ENCODE peak calls at places on chromosomes 7 and 10, in eight cellular contexts. H is spleen, T is iPS DF 6.9, C is tibial artery, P is neural progenitor cell, U is HAP-1, O is HCT116, N is small intestine. S is an unnamed sample. For H3K4me1, the result is how much of the 10 kb centered on the place peaks cover.

GRCh38 chr7:5595545-5596045 is 172.0 kb upstream of the TNRC18 start:
- DNase-seq in H (no peak), T (no peak), C (peak), P (no peak), U (no peak), O (no peak), N (no peak), S (no peak)

GRCh38 chr10:4062072-4062471 is 277.1 kb upstream of the KLF6 start:
- DNase-seq in H (no peak), T (no peak), C (no peak), P (no peak), U (no peak), O (no peak), N (peak), S (no peak)

GRCh38 chr10:5731559-5731958 is 46.9 kb downstream of the TASOR2 start:
- DNase-seq in H (no peak), T (no peak), C (no peak), P (no peak), U (no peak), O (no peak), N (no peak), S (no peak)

GRCh38 chr10:69865450-69865849 is 63.7 kb downstream of the COL13A1 start:
- DNase-seq in H (no peak), T (no peak), C (no peak), P (no peak), U (no peak), O (no peak), N (no peak), S (no peak)

GRCh38 chr10:93215312-93215711 is 141.6 kb downstream of the CYP26A1 start:
- DNase-seq in H (no peak), T (no peak), C (no peak), P (no peak), U (no peak), O (no peak), N (no peak), S (no peak)

GRCh38 chr7:55192718-55193117 is 172.4 kb upstream of the LANCL2 start:
- DNase-seq in H (no peak), T (no peak), C (no peak), P (no peak), U (peak), O (no peak), N (peak), S (no peak)

GRCh38 chr10:125206618-125207017 is 46.3 kb upstream of the CTBP2 start:
- DNase-seq in H (no peak), T (no peak), C (no peak), P (no peak), U (no peak), O (no peak), N (no peak), S (no peak)

GRCh38 chr7:135411098-135411497 is 98.8 kb downstream of the CNOT4 start:
- DNase-seq in H (no peak), T (no peak), C (no peak), P (no peak), U (no peak), O (no peak), N (no peak), S (no peak)

GRCh38 chr7:157682064-157682945 is 345.5 kb downstream of the DNAJB6 start:
- DNase-seq in H (peak), T (no peak), C (no peak), P (no peak), U (no peak), O (no peak), N (no peak), S (no peak)

GRCh38 chr10:81978238-81978637 is 103.2 kb downstream of the NRG3 start:
- DNase-seq in H (no peak), T (peak), C (no peak), P (peak), U (no peak), O (no peak), N (no peak), S (no peak)

GRCh38 chr10:48542471-48543210 is 62.2 kb downstream of the ARHGAP22 start:
- DNase-seq in H (no peak), T (no peak), C (no peak), P (no peak), U (no peak), O (no peak), N (no peak), S (no peak)

GRCh38 chr10:48238826-48239520 is 35.5 kb downstream of the FRMPD2 start:
- DNase-seq in H (no peak), T (no peak), C (no peak), P (peak), U (no peak), O (no peak), N (no peak), S (no peak)

GRCh38 chr7:142703655-142704310 is 45.5 kb upstream of the PRSS1 start:
- DNase-seq in H (no peak), T (no peak), C (no peak), P (no peak), U (peak), O (no peak), N (no peak), S (no peak)

GRCh38 chr10:25061711-25062455 is 45.5 kb downstream of the THNSL1 start:
- DNase-seq in H (no peak), T (no peak), C (no peak), P (no peak), U (no peak), O (no peak), N (peak), S (no peak)

GRCh38 chr10:43057231-43057711 is 19.6 kb upstream of the RET start:
- DNase-seq in H (peak), T (no peak), C (no peak), P (no peak), U (no peak), O (no peak), N (no peak), S (no peak)

GRCh38 chr10:110357871-110358270 is 53.2 kb upstream of the SMNDC1 start:
- DNase-seq in H (no peak), T (no peak), C (no peak), P (no peak), U (no peak), O (no peak), N (no peak), S (no peak)

GRCh38 chr7:151062399-151063211 is 3.2 kb downstream of the SLC4A2 start:
- DNase-seq in H (no peak), T (no peak), C (no peak), P (peak), U (no peak), O (peak), N (peak), S (no peak)

GRCh38 chr10:73519336-73519735 is 23.5 kb upstream of the PPP3CB start:
- DNase-seq in H (no peak), T (no peak), C (no peak), P (no peak), U (no peak), O (no peak), N (no peak), S (no peak)

GRCh38 chr10:132539894-132540293 is 2.3 kb downstream of the INPP5A start:
- DNase-seq in H (no peak), T (no peak), C (peak), P (no peak), U (no peak), O (no peak), N (no peak), S (no peak)

GRCh38 chr7:108396094-108396493 is 60.1 kb downstream of the NRCAM start:
- DNase-seq in H (no peak), T (no peak), C (no peak), P (no peak), U (no peak), O (no peak), N (no peak), S (no peak)

GRCh38 chr10:103870503-103870902 is 15.1 kb upstream of the SH3PXD2A start:
- DNase-seq in H (no peak), T (no peak), C (no peak), P (peak), U (no peak), O (no peak), N (no peak), S (peak)

GRCh38 chr10:130959752-130960195 is 351.7 kb downstream of the TCERG1L start:
- DNase-seq in H (no peak), T (no peak), C (no peak), P (no peak), U (no peak), O (no peak), N (no peak), S (no peak)
- H3K4me1 ChIP-seq in H (under half), T (under half), C (under half), P (under half), U (under half), O (under half), N (under half), S (under half)

GRCh38 chr10:95279042-95279820 is 11.6 kb downstream of the PDLIM1 start:
- DNase-seq in H (no peak), T (no peak), C (no peak), P (no peak), U (no peak), O (no peak), N (no peak), S (no peak)
- H3K4me1 ChIP-seq in H (half or more), T (under half), C (half or more), P (under half), U (under half), O (under half), N (under half), S (under half)

GRCh38 chr7:27131390-27131819 is 848 bp upstream of the HOXA4 start:
- DNase-seq in H (no peak), T (no peak), C (no peak), P (no peak), U (no peak), O (no peak), N (no peak), S (no peak)

GRCh38 chr7:27134392-27134791 is 3.8 kb upstream of the HOXA4 start:
- DNase-seq in H (no peak), T (no peak), C (peak), P (no peak), U (no peak), O (no peak), N (no peak), S (no peak)

GRCh38 chr7:27132978-27133377 is 2.4 kb upstream of the HOXA4 start:
- DNase-seq in H (no peak), T (no peak), C (no peak), P (no peak), U (no peak), O (no peak), N (no peak), S (no peak)

GRCh38 chr7:27132214-27132613 is 1.7 kb upstream of the HOXA4 start:
- DNase-seq in H (no peak), T (no peak), C (no peak), P (no peak), U (no peak), O (no peak), N (no peak), S (no peak)

GRCh38 chr7:27133409-27134157 is 3.0 kb upstream of the HOXA4 start:
- DNase-seq in H (no peak), T (no peak), C (no peak), P (no peak), U (no peak), O (no peak), N (peak), S (no peak)
- H3K4me1 ChIP-seq in H (under half), T (under half), C (under half), P (under half), U (under half), O (half or more), N (under half), S (under half)

GRCh38 chr7:1464694-1465093 is 5.4 kb upstream of the MICALL2 start:
- DNase-seq in H (no peak), T (no peak), C (no peak), P (no peak), U (no peak), O (no peak), N (no peak), S (no peak)
- H3K4me1 ChIP-seq in H (half or more), T (under half), C (under half), P (under half), U (under half), O (half or more), N (under half), S (under half)

GRCh38 chr10:14779053-14779649 is 4.5 kb upstream of the FAM107B start:
- DNase-seq in H (no peak), T (no peak), C (no peak), P (no peak), U (no peak), O (no peak), N (peak), S (no peak)
- H3K4me1 ChIP-seq in H (under half), T (under half), C (under half), P (under half), U (under half), O (under half), N (under half), S (under half)

GRCh38 chr7:52825611-52826010 is 209.8 kb upstream of the POM121L12 start:
- DNase-seq in H (no peak), T (no peak), C (no peak), P (no peak), U (no peak), O (no peak), N (no peak), S (no peak)
- H3K4me1 ChIP-seq in H (under half), T (under half), C (under half), P (under half), U (under half), O (under half), N (under half), S (under half)

GRCh38 chr10:98270786-98271185 is 2.8 kb upstream of the LOXL4 start:
- DNase-seq in H (no peak), T (no peak), C (no peak), P (no peak), U (no peak), O (no peak), N (no peak), S (no peak)
- H3K4me1 ChIP-seq in H (under half), T (under half), C (under half), P (under half), U (under half), O (half or more), N (under half), S (under half)